ENCODE peak calls at places on chromosome 19, in seven cellular contexts. One of them, this sample, is unnamed.

GRCh38 chr19:2449019-2449418 is 7.7 kb downstream of the LMNB2 start:
- DNase-seq in effector memory CD8-positive, alpha-beta T cell: no peak
- DNase-seq in GM23338: no peak
- DNase-seq in ELR: no peak
- DNase-seq in left colon: no peak
- DNase-seq in frontal cortex: no peak
- DNase-seq in HCEC 1CT: no peak
- DNase-seq in this sample: no peak

GRCh38 chr19:1069009-1069779 is 2.2 kb downstream of the ARHGAP45 start:
- DNase-seq in effector memory CD8-positive, alpha-beta T cell: peak; percentile 70
- DNase-seq in GM23338: no peak
- DNase-seq in ELR: no peak
- DNase-seq in left colon: peak; percentile 81
- DNase-seq in frontal cortex: no peak
- DNase-seq in HCEC 1CT: no peak
- DNase-seq in this sample: no peak

GRCh38 chr19:55046975-55047622 is 9.0 kb upstream of the GP6 start:
- DNase-seq in effector memory CD8-positive, alpha-beta T cell: no peak
- DNase-seq in GM23338: no peak
- DNase-seq in ELR: no peak
- DNase-seq in left colon: no peak
- DNase-seq in frontal cortex: no peak
- DNase-seq in HCEC 1CT: no peak
- DNase-seq in this sample: no peak

GRCh38 chr19:13700621-13701020 is 63.7 kb upstream of the MRI1 start:
- DNase-seq in effector memory CD8-positive, alpha-beta T cell: no peak
- DNase-seq in GM23338: no peak
- DNase-seq in ELR: no peak
- DNase-seq in left colon: no peak
- DNase-seq in frontal cortex: no peak
- DNase-seq in HCEC 1CT: no peak
- DNase-seq in this sample: no peak

GRCh38 chr19:938233-938923 is 12.5 kb downstream of the ARID3A start:
- DNase-seq in effector memory CD8-positive, alpha-beta T cell: no peak
- DNase-seq in GM23338: no peak
- DNase-seq in ELR: no peak
- DNase-seq in left colon: no peak
- DNase-seq in frontal cortex: no peak
- DNase-seq in HCEC 1CT: no peak
- DNase-seq in this sample: no peak

GRCh38 chr19:44968670-44969069 is 13.5 kb downstream of the CLPTM1 start:
- DNase-seq in effector memory CD8-positive, alpha-beta T cell: no peak
- DNase-seq in GM23338: no peak
- DNase-seq in ELR: no peak
- DNase-seq in left colon: no peak
- DNase-seq in frontal cortex: no peak
- DNase-seq in HCEC 1CT: no peak
- DNase-seq in this sample: no peak

GRCh38 chr19:2548966-2549365 is 73.0 kb downstream of the GADD45B start:
- DNase-seq in effector memory CD8-positive, alpha-beta T cell: no peak
- DNase-seq in GM23338: no peak
- DNase-seq in ELR: no peak
- DNase-seq in left colon: no peak
- DNase-seq in frontal cortex: no peak
- DNase-seq in HCEC 1CT: no peak
- DNase-seq in this sample: no peak

GRCh38 chr19:54451997-54452396 is 3.0 kb downstream of the LENG8 start:
- DNase-seq in effector memory CD8-positive, alpha-beta T cell: no peak
- DNase-seq in GM23338: no peak
- DNase-seq in ELR: no peak
- DNase-seq in left colon: no peak
- DNase-seq in frontal cortex: no peak
- DNase-seq in HCEC 1CT: no peak
- DNase-seq in this sample: no peak

GRCh38 chr19:3760871-3761361 is 576 bp downstream of the APBA3 start:
- DNase-seq in effector memory CD8-positive, alpha-beta T cell: no peak
- DNase-seq in GM23338: peak; percentile 38
- DNase-seq in ELR: peak; percentile 32
- DNase-seq in left colon: no peak
- DNase-seq in frontal cortex: no peak
- DNase-seq in HCEC 1CT: no peak
- DNase-seq in this sample: peak; percentile 46

GRCh38 chr19:11142528-11143171 is 12.9 kb downstream of the SPC24 start:
- DNase-seq in effector memory CD8-positive, alpha-beta T cell: no peak
- DNase-seq in GM23338: peak; percentile 62
- DNase-seq in ELR: peak; percentile 96
- DNase-seq in left colon: peak; percentile 81
- DNase-seq in frontal cortex: peak; percentile 75
- DNase-seq in HCEC 1CT: peak; percentile 93
- DNase-seq in this sample: peak; percentile 78

GRCh38 chr19:2476451-2477140 is 669 bp downstream of the GADD45B start:
- DNase-seq in effector memory CD8-positive, alpha-beta T cell: peak; percentile 50
- DNase-seq in GM23338: peak; percentile 74
- DNase-seq in ELR: peak; percentile 86
- DNase-seq in left colon: peak; percentile 68
- DNase-seq in frontal cortex: no peak
- DNase-seq in HCEC 1CT: peak; percentile 60
- DNase-seq in this sample: peak; percentile 81

GRCh38 chr19:6362024-6362344 is 653 bp downstream of the CLPP start:
- DNase-seq in effector memory CD8-positive, alpha-beta T cell: no peak
- DNase-seq in GM23338: no peak
- DNase-seq in ELR: peak; percentile 27
- DNase-seq in left colon: no peak
- DNase-seq in frontal cortex: no peak
- DNase-seq in HCEC 1CT: peak; percentile 34
- DNase-seq in this sample: peak; percentile 40

GRCh38 chr19:49357186-49357585 is 5.0 kb downstream of the TEAD2 start:
- DNase-seq in effector memory CD8-positive, alpha-beta T cell: no peak
- DNase-seq in GM23338: no peak
- DNase-seq in ELR: no peak
- DNase-seq in left colon: no peak
- DNase-seq in frontal cortex: no peak
- DNase-seq in HCEC 1CT: no peak
- DNase-seq in this sample: no peak

GRCh38 chr19:46408611-46409039 is 4.7 kb downstream of the CCDC8 start:
- DNase-seq in effector memory CD8-positive, alpha-beta T cell: no peak
- DNase-seq in GM23338: no peak
- DNase-seq in ELR: no peak
- DNase-seq in left colon: peak; percentile 47
- DNase-seq in frontal cortex: no peak
- DNase-seq in HCEC 1CT: peak; percentile 39
- DNase-seq in this sample: no peak

GRCh38 chr19:5251096-5252065 is 89.2 kb downstream of the PTPRS start:
- DNase-seq in effector memory CD8-positive, alpha-beta T cell: no peak
- DNase-seq in GM23338: peak; percentile 72
- DNase-seq in ELR: no peak
- DNase-seq in left colon: no peak
- DNase-seq in frontal cortex: no peak
- DNase-seq in HCEC 1CT: no peak
- DNase-seq in this sample: no peak

GRCh38 chr19:30339624-30340525 is 32.3 kb upstream of the ZNF536 start:
- DNase-seq in effector memory CD8-positive, alpha-beta T cell: no peak
- DNase-seq in GM23338: no peak
- DNase-seq in ELR: no peak
- DNase-seq in left colon: no peak
- DNase-seq in frontal cortex: no peak
- DNase-seq in HCEC 1CT: no peak
- DNase-seq in this sample: no peak

GRCh38 chr19:29714371-29714952 is 599 bp downstream of the C19orf12 start:
- DNase-seq in effector memory CD8-positive, alpha-beta T cell: peak; percentile 56
- DNase-seq in GM23338: no peak
- DNase-seq in ELR: no peak
- DNase-seq in left colon: peak; percentile 31
- DNase-seq in frontal cortex: no peak
- DNase-seq in HCEC 1CT: no peak
- DNase-seq in this sample: no peak

GRCh38 chr19:41416194-41416674 is 10.9 kb downstream of the B3GNT8 start:
- DNase-seq in effector memory CD8-positive, alpha-beta T cell: no peak
- DNase-seq in GM23338: no peak
- DNase-seq in ELR: no peak
- DNase-seq in left colon: peak; percentile 96
- DNase-seq in frontal cortex: no peak
- DNase-seq in HCEC 1CT: no peak
- DNase-seq in this sample: no peak

GRCh38 chr19:30087381-30088138 is 145.5 kb downstream of the URI1 start:
- DNase-seq in effector memory CD8-positive, alpha-beta T cell: no peak
- DNase-seq in GM23338: no peak
- DNase-seq in ELR: no peak
- DNase-seq in left colon: no peak
- DNase-seq in frontal cortex: no peak
- DNase-seq in HCEC 1CT: no peak
- DNase-seq in this sample: no peak

GRCh38 chr19:862529-863304 is 3.3 kb downstream of the CFD start:
- DNase-seq in effector memory CD8-positive, alpha-beta T cell: peak; percentile 83
- DNase-seq in GM23338: peak; percentile 95
- DNase-seq in ELR: peak; percentile 67
- DNase-seq in left colon: peak; percentile 78
- DNase-seq in frontal cortex: peak; percentile 74
- DNase-seq in HCEC 1CT: no peak
- DNase-seq in this sample: no peak

GRCh38 chr19:15885167-15885566 is 12.7 kb downstream of the CYP4F2 start:
- DNase-seq in effector memory CD8-positive, alpha-beta T cell: no peak
- DNase-seq in GM23338: no peak
- DNase-seq in ELR: no peak
- DNase-seq in left colon: no peak
- DNase-seq in frontal cortex: no peak
- DNase-seq in HCEC 1CT: no peak
- DNase-seq in this sample: no peak

GRCh38 chr19:35732540-35733179 is 9.6 kb downstream of the IGFLR1 start:
- DNase-seq in effector memory CD8-positive, alpha-beta T cell: no peak
- DNase-seq in GM23338: no peak
- DNase-seq in ELR: no peak
- DNase-seq in left colon: no peak
- DNase-seq in frontal cortex: no peak
- DNase-seq in HCEC 1CT: no peak
- DNase-seq in this sample: no peak

GRCh38 chr19:27805848-27806247 is 1407.1 kb downstream of the UQCRFS1 start:
- DNase-seq in effector memory CD8-positive, alpha-beta T cell: no peak
- DNase-seq in GM23338: peak; percentile 19
- DNase-seq in ELR: no peak
- DNase-seq in left colon: no peak
- DNase-seq in frontal cortex: no peak
- DNase-seq in HCEC 1CT: no peak
- DNase-seq in this sample: no peak

GRCh38 chr19:17542042-17542441 is 13.4 kb upstream of the COLGALT1 start:
- DNase-seq in effector memory CD8-positive, alpha-beta T cell: no peak
- DNase-seq in GM23338: no peak
- DNase-seq in ELR: no peak
- DNase-seq in left colon: no peak
- DNase-seq in frontal cortex: no peak
- DNase-seq in HCEC 1CT: no peak
- DNase-seq in this sample: no peak

GRCh38 chr19:41479757-41480191 is 36.8 kb downstream of the ERICH4 start:
- DNase-seq in effector memory CD8-positive, alpha-beta T cell: no peak
- DNase-seq in GM23338: no peak
- DNase-seq in ELR: no peak
- DNase-seq in left colon: no peak
- DNase-seq in frontal cortex: no peak
- DNase-seq in HCEC 1CT: no peak
- DNase-seq in this sample: no peak

GRCh38 chr19:12364391-12365093 is 941 bp downstream of the ZNF442 start:
- DNase-seq in effector memory CD8-positive, alpha-beta T cell: no peak
- DNase-seq in GM23338: peak; percentile 30
- DNase-seq in ELR: peak; percentile 40
- DNase-seq in left colon: no peak
- DNase-seq in frontal cortex: peak; percentile 23
- DNase-seq in HCEC 1CT: no peak
- DNase-seq in this sample: peak; percentile 33